ENCODE peak calls at places on chromosomes 11 and 22, in nine cellular contexts. One of them, this sample, is unnamed.

GRCh38 chr11:106331163-106331562 is 253.7 kb downstream of the AASDHPPT start:
- DNase-seq in sigmoid colon: no peak
- DNase-seq in transverse colon: no peak
- DNase-seq in esophagus muscularis mucosa: no peak
- DNase-seq in endothelial cell of umbilical vein: no peak
- DNase-seq in stomach: no peak
- DNase-seq in upper lobe of left lung: no peak
- DNase-seq in K562: no peak
- DNase-seq in prostate gland: no peak
- DNase-seq in this sample: no peak

GRCh38 chr11:87299041-87299481 is 261.3 kb downstream of the TMEM135 start:
- DNase-seq in stomach: no peak
- DNase-seq in transverse colon: peak; percentile 50
- DNase-seq in esophagus muscularis mucosa: no peak
- DNase-seq in endothelial cell of umbilical vein: no peak
- DNase-seq in sigmoid colon: no peak
- DNase-seq in prostate gland: no peak
- DNase-seq in upper lobe of left lung: no peak
- DNase-seq in K562: no peak
- DNase-seq in this sample: no peak

GRCh38 chr22:37054078-37054440 is 2.5 kb downstream of the KCTD17 start:
- DNase-seq in upper lobe of left lung: no peak
- DNase-seq in stomach: no peak
- DNase-seq in transverse colon: no peak
- DNase-seq in esophagus muscularis mucosa: no peak
- DNase-seq in prostate gland: no peak
- DNase-seq in K562: peak; percentile 27
- DNase-seq in endothelial cell of umbilical vein: no peak
- DNase-seq in sigmoid colon: no peak
- DNase-seq in this sample: no peak

GRCh38 chr11:74948546-74948897 is 369 bp downstream of the XRRA1 start:
- DNase-seq in K562: no peak
- DNase-seq in endothelial cell of umbilical vein: no peak
- DNase-seq in esophagus muscularis mucosa: no peak
- DNase-seq in stomach: no peak
- DNase-seq in transverse colon: no peak
- DNase-seq in sigmoid colon: no peak
- DNase-seq in prostate gland: no peak
- DNase-seq in upper lobe of left lung: no peak
- DNase-seq in this sample: no peak

GRCh38 chr11:61541568-61541967 is 33.0 kb downstream of the LRRC10B start:
- DNase-seq in stomach: no peak
- DNase-seq in esophagus muscularis mucosa: no peak
- DNase-seq in prostate gland: no peak
- DNase-seq in endothelial cell of umbilical vein: no peak
- DNase-seq in sigmoid colon: no peak
- DNase-seq in K562: peak; percentile 60
- DNase-seq in upper lobe of left lung: no peak
- DNase-seq in transverse colon: no peak
- DNase-seq in this sample: no peak

GRCh38 chr11:86802601-86803051 is 2.3 kb downstream of the PRSS23 start:
- DNase-seq in esophagus muscularis mucosa: no peak
- DNase-seq in prostate gland: peak; percentile 28
- DNase-seq in endothelial cell of umbilical vein: peak; percentile 80
- DNase-seq in K562: peak; percentile 14
- DNase-seq in transverse colon: no peak
- DNase-seq in sigmoid colon: no peak
- DNase-seq in upper lobe of left lung: no peak
- DNase-seq in stomach: no peak
- DNase-seq in this sample: no peak

GRCh38 chr11:72591785-72592490 is 82.3 kb downstream of the PDE2A start:
- DNase-seq in K562: no peak
- DNase-seq in sigmoid colon: no peak
- DNase-seq in transverse colon: no peak
- DNase-seq in upper lobe of left lung: no peak
- DNase-seq in prostate gland: no peak
- DNase-seq in esophagus muscularis mucosa: no peak
- DNase-seq in stomach: no peak
- DNase-seq in endothelial cell of umbilical vein: no peak
- DNase-seq in this sample: no peak

GRCh38 chr22:20940904-20941385 is 23.7 kb downstream of the CRKL start:
- DNase-seq in upper lobe of left lung: no peak
- DNase-seq in transverse colon: no peak
- DNase-seq in esophagus muscularis mucosa: no peak
- DNase-seq in prostate gland: no peak
- DNase-seq in K562: no peak
- DNase-seq in sigmoid colon: peak; percentile 35
- DNase-seq in stomach: no peak
- DNase-seq in endothelial cell of umbilical vein: no peak
- DNase-seq in this sample: peak; percentile 36

GRCh38 chr11:113651018-113651417 is 55.1 kb downstream of the TMPRSS5 start:
- DNase-seq in endothelial cell of umbilical vein: no peak
- DNase-seq in upper lobe of left lung: no peak
- DNase-seq in prostate gland: no peak
- DNase-seq in K562: no peak
- DNase-seq in stomach: no peak
- DNase-seq in sigmoid colon: no peak
- DNase-seq in esophagus muscularis mucosa: no peak
- DNase-seq in transverse colon: no peak
- DNase-seq in this sample: no peak

GRCh38 chr11:94794287-94795168 is 26.4 kb downstream of the AMOTL1 start:
- DNase-seq in stomach: peak; percentile 77
- DNase-seq in sigmoid colon: peak; percentile 74
- DNase-seq in K562: no peak
- DNase-seq in endothelial cell of umbilical vein: peak; percentile 93
- DNase-seq in transverse colon: no peak
- DNase-seq in prostate gland: peak; percentile 69
- DNase-seq in upper lobe of left lung: peak; percentile 79
- DNase-seq in esophagus muscularis mucosa: no peak
- DNase-seq in this sample: peak; percentile 70

GRCh38 chr11:121500275-121500674 is 47.5 kb upstream of the SORL1-AS1 start:
- DNase-seq in prostate gland: no peak
- DNase-seq in sigmoid colon: no peak
- DNase-seq in K562: no peak
- DNase-seq in upper lobe of left lung: no peak
- DNase-seq in transverse colon: no peak
- DNase-seq in stomach: no peak
- DNase-seq in endothelial cell of umbilical vein: no peak
- DNase-seq in esophagus muscularis mucosa: no peak
- DNase-seq in this sample: no peak
- H3K9me3 ChIP-seq in prostate gland: no peaks in the 10 kb centered on the region
- H3K9me3 ChIP-seq in sigmoid colon: no peaks in the 10 kb centered on the region
- H3K9me3 ChIP-seq in K562: no peaks in the 10 kb centered on the region
- H3K9me3 ChIP-seq in upper lobe of left lung: no peaks in the 10 kb centered on the region
- H3K9me3 ChIP-seq in transverse colon: no peaks in the 10 kb centered on the region
- H3K9me3 ChIP-seq in stomach: no peaks in the 10 kb centered on the region
- H3K9me3 ChIP-seq in endothelial cell of umbilical vein: no peaks in the 10 kb centered on the region
- H3K9me3 ChIP-seq in esophagus muscularis mucosa: no peaks in the 10 kb centered on the region
- H3K9me3 ChIP-seq in this sample: no peaks in the 10 kb centered on the region

DNA sequence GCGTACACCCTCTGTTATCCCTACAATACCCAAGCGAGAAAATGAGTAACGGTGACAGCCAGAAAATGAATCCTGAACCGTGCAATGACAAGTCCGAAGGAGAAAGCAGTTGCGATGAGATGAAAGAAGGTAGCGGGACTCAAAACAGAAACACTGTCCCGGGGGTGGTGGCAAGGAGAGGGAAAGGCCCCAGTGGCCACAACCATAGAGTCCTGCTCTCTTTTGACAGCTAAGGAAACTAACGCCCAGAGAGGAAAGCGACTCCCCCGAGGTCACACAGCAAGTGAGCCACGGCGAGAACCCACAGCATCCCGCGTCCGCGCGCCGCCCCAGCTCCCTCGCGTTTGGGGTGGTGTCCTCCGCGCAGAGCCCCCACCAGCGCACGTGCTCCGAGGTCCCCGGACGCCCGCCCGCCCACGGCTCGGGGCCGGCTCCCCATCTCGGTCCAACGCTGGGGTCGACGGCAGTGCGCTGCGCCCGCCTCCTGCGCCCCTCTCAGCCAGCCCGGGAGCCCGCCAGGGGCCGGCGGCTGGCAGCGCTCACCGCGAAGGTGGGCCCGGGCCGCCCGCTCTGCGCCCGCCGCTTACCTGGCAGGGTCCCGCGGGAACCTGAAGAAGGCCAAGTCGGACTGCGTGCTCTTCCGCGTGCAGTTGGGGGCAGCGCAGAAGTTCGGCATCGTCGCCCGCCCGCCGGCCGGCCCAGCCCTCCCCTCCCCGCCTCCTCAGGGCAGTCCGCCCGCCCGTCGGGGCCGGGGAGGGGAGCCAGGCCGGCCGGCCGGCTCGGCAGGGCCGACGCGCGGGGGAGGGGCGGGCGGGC is 563 bp downstream of the THAP12 start:
- DNase-seq in endothelial cell of umbilical vein: peak; percentile 28
- DNase-seq in transverse colon: peak; percentile 23
- DNase-seq in upper lobe of left lung: peak; percentile 23
- DNase-seq in stomach: no peak
- DNase-seq in esophagus muscularis mucosa: no peak
- DNase-seq in sigmoid colon: peak; percentile 64
- DNase-seq in prostate gland: peak; percentile 9
- DNase-seq in K562: peak; percentile 68
- DNase-seq in this sample: no peak
- TF ChIP-seq POLR2A in endothelial cell of umbilical vein: no peak
- TF ChIP-seq POLR2A in transverse colon: no peak
- TF ChIP-seq POLR2A in upper lobe of left lung: no peak
- TF ChIP-seq POLR2A in stomach: no peak
- TF ChIP-seq POLR2A in esophagus muscularis mucosa: no peak
- TF ChIP-seq POLR2A in sigmoid colon: no peak
- TF ChIP-seq POLR2A in prostate gland: no peak
- TF ChIP-seq POLR2A in K562: no peak
- TF ChIP-seq POLR2A in this sample: no peak

GRCh38 chr11:65293909-65294381 is 20.7 kb upstream of the CDC42EP2 start:
- DNase-seq in stomach: no peak
- DNase-seq in K562: no peak
- DNase-seq in esophagus muscularis mucosa: no peak
- DNase-seq in upper lobe of left lung: no peak
- DNase-seq in sigmoid colon: peak; percentile 93
- DNase-seq in prostate gland: no peak
- DNase-seq in endothelial cell of umbilical vein: no peak
- DNase-seq in transverse colon: peak; percentile 45
- DNase-seq in this sample: no peak
- TF ChIP-seq POLR2AphosphoS5 in stomach: peak; percentile 76
- TF ChIP-seq POLR2AphosphoS5 in K562: no peak
- TF ChIP-seq POLR2AphosphoS5 in esophagus muscularis mucosa: peak; percentile 95
- TF ChIP-seq POLR2AphosphoS5 in upper lobe of left lung: peak; percentile 84
- TF ChIP-seq POLR2AphosphoS5 in sigmoid colon: peak; percentile 71
- TF ChIP-seq POLR2AphosphoS5 in prostate gland: peak; percentile 46
- TF ChIP-seq POLR2AphosphoS5 in endothelial cell of umbilical vein: no peak
- TF ChIP-seq POLR2AphosphoS5 in transverse colon: peak; percentile 82
- TF ChIP-seq POLR2AphosphoS5 in this sample: no peak

GRCh38 chr11:70642301-70642700 is 244.0 kb downstream of the CTTN start:
- DNase-seq in endothelial cell of umbilical vein: no peak
- DNase-seq in transverse colon: no peak
- DNase-seq in esophagus muscularis mucosa: no peak
- DNase-seq in K562: no peak
- DNase-seq in stomach: no peak
- DNase-seq in prostate gland: no peak
- DNase-seq in sigmoid colon: no peak
- DNase-seq in upper lobe of left lung: no peak
- DNase-seq in this sample: no peak

GRCh38 chr11:70637186-70637800 is 239.0 kb downstream of the CTTN start:
- DNase-seq in sigmoid colon: no peak
- DNase-seq in prostate gland: no peak
- DNase-seq in stomach: no peak
- DNase-seq in upper lobe of left lung: no peak
- DNase-seq in endothelial cell of umbilical vein: no peak
- DNase-seq in esophagus muscularis mucosa: no peak
- DNase-seq in transverse colon: no peak
- DNase-seq in K562: no peak
- DNase-seq in this sample: no peak

GRCh38 chr11:70637949-70638598 is 239.7 kb downstream of the CTTN start:
- DNase-seq in endothelial cell of umbilical vein: no peak
- DNase-seq in esophagus muscularis mucosa: no peak
- DNase-seq in K562: no peak
- DNase-seq in transverse colon: no peak
- DNase-seq in upper lobe of left lung: no peak
- DNase-seq in prostate gland: no peak
- DNase-seq in sigmoid colon: no peak
- DNase-seq in stomach: no peak
- DNase-seq in this sample: no peak

GRCh38 chr11:70641366-70641765 is 243.0 kb downstream of the CTTN start:
- DNase-seq in upper lobe of left lung: no peak
- DNase-seq in endothelial cell of umbilical vein: no peak
- DNase-seq in sigmoid colon: no peak
- DNase-seq in K562: no peak
- DNase-seq in transverse colon: no peak
- DNase-seq in prostate gland: no peak
- DNase-seq in esophagus muscularis mucosa: no peak
- DNase-seq in stomach: no peak
- DNase-seq in this sample: no peak

GRCh38 chr11:70640408-70640807 is 242.1 kb downstream of the CTTN start:
- DNase-seq in K562: no peak
- DNase-seq in esophagus muscularis mucosa: no peak
- DNase-seq in endothelial cell of umbilical vein: no peak
- DNase-seq in upper lobe of left lung: no peak
- DNase-seq in prostate gland: no peak
- DNase-seq in sigmoid colon: no peak
- DNase-seq in transverse colon: no peak
- DNase-seq in stomach: no peak
- DNase-seq in this sample: no peak
- H3K9me3 ChIP-seq in K562: no peaks in the 10 kb centered on the region
- H3K9me3 ChIP-seq in esophagus muscularis mucosa: no peaks in the 10 kb centered on the region
- H3K9me3 ChIP-seq in endothelial cell of umbilical vein: no peaks in the 10 kb centered on the region
- H3K9me3 ChIP-seq in upper lobe of left lung: no peaks in the 10 kb centered on the region
- H3K9me3 ChIP-seq in prostate gland: no peaks in the 10 kb centered on the region
- H3K9me3 ChIP-seq in sigmoid colon: no peaks in the 10 kb centered on the region
- H3K9me3 ChIP-seq in transverse colon: no peaks in the 10 kb centered on the region
- H3K9me3 ChIP-seq in stomach: no peaks in the 10 kb centered on the region
- H3K9me3 ChIP-seq in this sample: no peaks in the 10 kb centered on the region

GRCh38 chr11:107858217-107859070 is at the start of gene SLC35F2:
- DNase-seq in sigmoid colon: peak; percentile 77
- DNase-seq in endothelial cell of umbilical vein: peak; percentile 90
- DNase-seq in esophagus muscularis mucosa: no peak
- DNase-seq in prostate gland: peak; percentile 67
- DNase-seq in transverse colon: peak; percentile 85
- DNase-seq in upper lobe of left lung: peak; percentile 70
- DNase-seq in K562: peak; percentile 73
- DNase-seq in stomach: peak; percentile 78
- DNase-seq in this sample: no peak
- TF ChIP-seq POLR2A in sigmoid colon: no peak
- TF ChIP-seq POLR2A in endothelial cell of umbilical vein: peak; percentile 86
- TF ChIP-seq POLR2A in esophagus muscularis mucosa: no peak
- TF ChIP-seq POLR2A in prostate gland: no peak
- TF ChIP-seq POLR2A in transverse colon: peak; percentile 80
- TF ChIP-seq POLR2A in upper lobe of left lung: no peak
- TF ChIP-seq POLR2A in K562: peak; percentile 85
- TF ChIP-seq POLR2A in stomach: no peak
- TF ChIP-seq POLR2A in this sample: no peak

This sample was measured in suprapubic skin.